ENCODE peak calls at places on chromosomes 11 and 22, in five cellular contexts. One of them, this sample, is unnamed.

GRCh38 chr11:23473782-23474181 is 613.5 kb upstream of the CCDC179 start:
- DNase-seq in mammary epithelial cell: no peak
- DNase-seq in DND-41: no peak
- DNase-seq in PC-3: no peak
- DNase-seq in IMR-90: no peak
- DNase-seq in this sample: no peak

GRCh38 chr11:46912526-46913150 is 5.7 kb downstream of the LRP4 start:
- DNase-seq in mammary epithelial cell: no peak
- DNase-seq in DND-41: peak
- DNase-seq in PC-3: peak
- DNase-seq in IMR-90: no peak
- DNase-seq in this sample: no peak

GRCh38 chr11:13216019-13217006 is 61.3 kb upstream of the BMAL1 start:
- DNase-seq in mammary epithelial cell: peak
- DNase-seq in DND-41: no peak
- DNase-seq in PC-3: peak
- DNase-seq in IMR-90: peak
- DNase-seq in this sample: no peak

GRCh38 chr22:25834490-25834889 is 92.5 kb downstream of the MYO18B start:
- DNase-seq in mammary epithelial cell: no peak
- DNase-seq in DND-41: no peak
- DNase-seq in PC-3: no peak
- DNase-seq in IMR-90: no peak
- DNase-seq in this sample: no peak

GRCh38 chr11:128299132-128299726 is 288.1 kb downstream of the ETS1 start:
- DNase-seq in mammary epithelial cell: no peak
- DNase-seq in DND-41: no peak
- DNase-seq in PC-3: no peak
- DNase-seq in IMR-90: peak
- DNase-seq in this sample: no peak

GRCh38 chr11:86292912-86293606 is 9.0 kb upstream of the HIKESHI start:
- DNase-seq in mammary epithelial cell: no peak
- DNase-seq in DND-41: no peak
- DNase-seq in PC-3: no peak
- DNase-seq in IMR-90: no peak
- DNase-seq in this sample: no peak

GRCh38 chr11:126317681-126318641 is 14.1 kb downstream of the DCPS start:
- DNase-seq in mammary epithelial cell: peak
- DNase-seq in DND-41: peak
- DNase-seq in PC-3: no peak
- DNase-seq in IMR-90: peak
- DNase-seq in this sample: no peak

GRCh38 chr11:109885006-109885405 is 208.2 kb upstream of the ZC3H12C start:
- DNase-seq in mammary epithelial cell: no peak
- DNase-seq in DND-41: no peak
- DNase-seq in PC-3: no peak
- DNase-seq in IMR-90: no peak
- DNase-seq in this sample: no peak

GRCh38 chr22:38699143-38699542 is 1.6 kb downstream of the JOSD1 start:
- DNase-seq in mammary epithelial cell: no peak
- DNase-seq in DND-41: no peak
- DNase-seq in PC-3: no peak
- DNase-seq in IMR-90: no peak
- DNase-seq in this sample: no peak

GRCh38 chr11:43736502-43737193 is 56.1 kb downstream of the HSD17B12 start:
- DNase-seq in mammary epithelial cell: peak
- DNase-seq in DND-41: no peak
- DNase-seq in PC-3: peak
- DNase-seq in IMR-90: peak
- DNase-seq in this sample: peak

GRCh38 chr11:70335511-70335910 is 62.8 kb upstream of the CTTN start:
- DNase-seq in mammary epithelial cell: no peak
- DNase-seq in DND-41: no peak
- DNase-seq in PC-3: no peak
- DNase-seq in IMR-90: no peak
- DNase-seq in this sample: no peak

GRCh38 chr11:86068138-86068861 is 584 bp downstream of the PICALM start:
- DNase-seq in mammary epithelial cell: peak
- DNase-seq in DND-41: peak
- DNase-seq in PC-3: peak
- DNase-seq in IMR-90: no peak
- DNase-seq in this sample: no peak

GRCh38 chr22:23246982-23247766 is 66.9 kb downstream of the BCR start:
- DNase-seq in mammary epithelial cell: no peak
- DNase-seq in DND-41: no peak
- DNase-seq in PC-3: no peak
- DNase-seq in IMR-90: no peak
- DNase-seq in this sample: no peak

GRCh38 chr11:85052636-85053035 is 574.5 kb downstream of the DLG2 start:
- DNase-seq in mammary epithelial cell: no peak
- DNase-seq in DND-41: no peak
- DNase-seq in PC-3: no peak
- DNase-seq in IMR-90: peak
- DNase-seq in this sample: no peak

GRCh38 chr11:61059260-61059752 is 43.0 kb upstream of the CD5 start:
- DNase-seq in mammary epithelial cell: no peak
- DNase-seq in DND-41: no peak
- DNase-seq in PC-3: no peak
- DNase-seq in IMR-90: no peak
- DNase-seq in this sample: no peak

GRCh38 chr11:99015634-99016454 is 4.9 kb upstream of the CNTN5 start:
- DNase-seq in mammary epithelial cell: peak
- DNase-seq in DND-41: no peak
- DNase-seq in PC-3: peak
- DNase-seq in IMR-90: peak
- DNase-seq in this sample: no peak

GRCh38 chr11:34343153-34343552 is 14.7 kb downstream of the ABTB2 start:
- DNase-seq in mammary epithelial cell: peak
- DNase-seq in DND-41: no peak
- DNase-seq in PC-3: peak
- DNase-seq in IMR-90: peak
- DNase-seq in this sample: no peak

GRCh38 chr11:96014234-96014633 is 90.3 kb upstream of the MTMR2 start:
- DNase-seq in mammary epithelial cell: peak
- DNase-seq in DND-41: peak
- DNase-seq in PC-3: peak
- DNase-seq in IMR-90: peak
- DNase-seq in this sample: no peak

GRCh38 chr11:68831124-68831523 is 10.6 kb downstream of the CPT1A start:
- DNase-seq in mammary epithelial cell: no peak
- DNase-seq in DND-41: no peak
- DNase-seq in PC-3: peak
- DNase-seq in IMR-90: no peak
- DNase-seq in this sample: no peak

GRCh38 chr11:69166186-69167115 is 10.7 kb downstream of the SMIM38 start:
- DNase-seq in mammary epithelial cell: peak
- DNase-seq in DND-41: no peak
- DNase-seq in PC-3: peak
- DNase-seq in IMR-90: peak
- DNase-seq in this sample: peak

GRCh38 chr22:33337524-33337923 is 279.3 kb upstream of the SYN3 start:
- DNase-seq in mammary epithelial cell: peak
- DNase-seq in DND-41: no peak
- DNase-seq in PC-3: no peak
- DNase-seq in IMR-90: no peak
- DNase-seq in this sample: no peak

GRCh38 chr11:7892751-7893356 is 38.2 kb downstream of the OR10A6 start:
- DNase-seq in mammary epithelial cell: peak
- DNase-seq in DND-41: peak
- DNase-seq in PC-3: peak
- DNase-seq in IMR-90: peak
- DNase-seq in this sample: no peak

GRCh38 chr11:74462009-74462408 is 5.3 kb downstream of the KCNE3 start:
- DNase-seq in mammary epithelial cell: no peak
- DNase-seq in DND-41: no peak
- DNase-seq in PC-3: no peak
- DNase-seq in IMR-90: no peak
- DNase-seq in this sample: no peak

GRCh38 chr11:60761436-60762190 is 4.9 kb downstream of the MS4A15 start:
- DNase-seq in mammary epithelial cell: no peak
- DNase-seq in DND-41: no peak
- DNase-seq in PC-3: no peak
- DNase-seq in IMR-90: no peak
- DNase-seq in this sample: no peak

GRCh38 chr11:58075781-58076180 is 45.0 kb downstream of the OR6Q1 start:
- DNase-seq in mammary epithelial cell: peak
- DNase-seq in DND-41: no peak
- DNase-seq in PC-3: peak
- DNase-seq in IMR-90: peak
- DNase-seq in this sample: no peak
- H3K4me3 ChIP-seq in mammary epithelial cell: no peak
- H3K4me3 ChIP-seq in DND-41: no peak
- H3K4me3 ChIP-seq in PC-3: no peak
- H3K4me3 ChIP-seq in IMR-90: no peak
- H3K4me3 ChIP-seq in this sample: no peak

DNA sequence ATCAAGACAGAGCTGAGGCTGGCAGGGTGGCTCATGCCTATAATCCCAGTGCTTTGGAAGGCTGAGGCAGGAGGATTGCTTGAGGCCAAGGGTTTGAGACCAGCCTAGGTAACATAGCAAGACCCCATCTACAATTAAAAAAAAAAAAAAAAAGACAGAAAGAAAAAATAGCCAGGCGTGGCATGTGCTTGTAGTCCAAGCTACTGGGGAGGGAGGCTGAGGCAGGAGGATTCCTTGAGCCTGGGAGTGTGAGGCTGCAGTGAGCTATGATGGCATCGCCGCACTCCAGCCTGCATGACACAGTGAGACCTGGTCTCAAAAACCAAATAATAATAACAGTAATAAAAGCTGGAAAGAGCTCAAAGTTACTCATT is 9.4 kb downstream of the SERPIND1 start:
- DNase-seq in mammary epithelial cell: no peak
- DNase-seq in DND-41: no peak
- DNase-seq in PC-3: no peak
- DNase-seq in IMR-90: no peak
- DNase-seq in this sample: no peak
- H3K9ac ChIP-seq in mammary epithelial cell: no peak
- H3K9ac ChIP-seq in DND-41: no peak
- H3K9ac ChIP-seq in PC-3: peak
- H3K9ac ChIP-seq in IMR-90: no peak
- H3K9ac ChIP-seq in this sample: no peak

GRCh38 chr11:6475936-6476335 is 2.2 kb upstream of the TRIM3 start:
- DNase-seq in mammary epithelial cell: no peak
- DNase-seq in DND-41: no peak
- DNase-seq in PC-3: peak
- DNase-seq in IMR-90: no peak
- DNase-seq in this sample: no peak
- H3K27ac ChIP-seq in mammary epithelial cell: no peak
- H3K27ac ChIP-seq in DND-41: no peak
- H3K27ac ChIP-seq in PC-3: no peak
- H3K27ac ChIP-seq in IMR-90: no peak
- H3K27ac ChIP-seq in this sample: peak

DNA sequence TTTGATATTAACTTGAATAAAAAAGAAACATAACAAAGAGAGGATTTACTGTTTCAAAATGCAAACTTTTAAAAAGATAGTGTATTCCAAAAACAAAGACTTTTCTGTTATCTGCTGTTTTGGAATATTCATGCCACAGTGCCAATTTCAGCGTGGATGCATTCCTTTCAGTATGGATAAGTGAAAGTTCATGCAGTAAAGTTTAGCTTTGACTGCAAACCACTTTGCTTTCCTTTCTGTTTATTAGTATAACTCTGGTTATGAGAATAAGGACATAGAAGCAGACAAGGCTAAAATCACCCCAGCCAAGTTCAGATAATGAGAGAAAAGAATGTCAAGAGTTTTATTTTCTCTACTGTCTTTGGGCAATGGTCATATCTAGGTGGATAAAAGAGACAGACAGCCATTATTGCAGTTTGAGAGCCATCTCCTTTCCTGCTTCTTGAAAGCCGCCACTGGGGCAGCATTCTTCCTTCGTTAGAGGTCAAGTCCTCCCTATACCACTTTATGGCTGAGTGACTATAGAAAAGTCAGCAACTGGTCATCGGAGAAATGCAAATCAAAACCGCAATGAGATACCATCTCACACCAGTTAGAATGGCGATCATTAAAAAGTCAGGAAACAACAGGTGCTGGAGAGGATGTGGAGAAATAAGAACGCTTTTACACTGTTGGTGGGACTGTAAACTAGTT is 82.4 kb upstream of the BLID start:
- DNase-seq in mammary epithelial cell: no peak
- DNase-seq in DND-41: no peak
- DNase-seq in PC-3: peak
- DNase-seq in IMR-90: peak
- DNase-seq in this sample: no peak
- H3K4me3 ChIP-seq in mammary epithelial cell: no peak
- H3K4me3 ChIP-seq in DND-41: no peak
- H3K4me3 ChIP-seq in PC-3: peak
- H3K4me3 ChIP-seq in IMR-90: no peak
- H3K4me3 ChIP-seq in this sample: no peak

DNA sequence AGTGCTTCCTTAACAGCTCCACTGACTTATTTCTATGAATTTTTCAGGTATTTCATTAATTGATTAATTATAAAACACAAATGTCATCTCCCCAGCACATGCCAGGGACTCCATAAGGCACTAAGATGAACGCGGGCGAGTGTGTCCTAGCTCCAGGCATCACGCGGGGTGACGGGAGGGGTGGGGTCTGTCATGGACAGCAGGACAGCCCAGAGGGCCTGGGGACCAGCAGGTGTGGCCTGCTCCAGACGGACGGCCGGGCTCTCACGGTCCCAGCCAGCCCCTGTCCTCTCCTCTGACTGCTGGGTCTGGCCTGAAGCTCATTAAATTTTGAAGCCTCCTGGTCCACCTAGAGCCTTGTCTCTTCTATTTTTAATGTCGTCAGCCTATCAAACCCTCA is 531.1 kb downstream of the BRD1 start:
- DNase-seq in mammary epithelial cell: no peak
- DNase-seq in DND-41: no peak
- DNase-seq in PC-3: no peak
- DNase-seq in IMR-90: no peak
- DNase-seq in this sample: no peak
- H3K9ac ChIP-seq in mammary epithelial cell: no peak
- H3K9ac ChIP-seq in DND-41: no peak
- H3K9ac ChIP-seq in PC-3: no peak
- H3K9ac ChIP-seq in IMR-90: no peak
- H3K9ac ChIP-seq in this sample: no peak

GRCh38 chr11:407651-408080 is 7.1 kb downstream of the SIGIRR start:
- DNase-seq in mammary epithelial cell: no peak
- DNase-seq in DND-41: no peak
- DNase-seq in PC-3: no peak
- DNase-seq in IMR-90: no peak
- DNase-seq in this sample: no peak

GRCh38 chr11:405323-405975 is 9.3 kb downstream of the SIGIRR start:
- DNase-seq in mammary epithelial cell: no peak
- DNase-seq in DND-41: no peak
- DNase-seq in PC-3: no peak
- DNase-seq in IMR-90: no peak
- DNase-seq in this sample: no peak

GRCh38 chr11:405976-406795 is 8.6 kb downstream of the SIGIRR start:
- DNase-seq in mammary epithelial cell: no peak
- DNase-seq in DND-41: no peak
- DNase-seq in PC-3: no peak
- DNase-seq in IMR-90: no peak
- DNase-seq in this sample: no peak

GRCh38 chr11:408154-409007 is 6.4 kb downstream of the SIGIRR start:
- DNase-seq in mammary epithelial cell: no peak
- DNase-seq in DND-41: no peak
- DNase-seq in PC-3: no peak
- DNase-seq in IMR-90: no peak
- DNase-seq in this sample: no peak

GRCh38 chr11:406796-407650 is 7.8 kb downstream of the SIGIRR start:
- DNase-seq in mammary epithelial cell: peak
- DNase-seq in DND-41: peak
- DNase-seq in PC-3: peak
- DNase-seq in IMR-90: peak
- DNase-seq in this sample: peak
- H3K27ac ChIP-seq in mammary epithelial cell: no peak
- H3K27ac ChIP-seq in DND-41: peak
- H3K27ac ChIP-seq in PC-3: no peak
- H3K27ac ChIP-seq in IMR-90: peak
- H3K27ac ChIP-seq in this sample: no peak

This sample was measured in SK-N-MC.